ENCODE peak calls at places on chromosomes 13 and 19, in five cellular contexts. One of them, this sample, is unnamed. For H3K4me1 and H3K9me3, the result is how much of the 10 kb centered on the place peaks cover.

GRCh38 chr13:28250542-28250941 is 112.2 kb downstream of the PAN3 start:
- DNase-seq in aorta: no peak
- DNase-seq in PC-3: no peak
- DNase-seq in OCI-LY7: no peak
- DNase-seq in CD4-positive, alpha-beta memory T cell: no peak
- DNase-seq in this sample: no peak

GRCh38 chr13:94710081-94710809 is 2.1 kb downstream of the SOX21 start:
- DNase-seq in OCI-LY7: no peak
- DNase-seq in CD4-positive, alpha-beta memory T cell: no peak
- DNase-seq in aorta: no peak
- DNase-seq in PC-3: peak
- DNase-seq in this sample: no peak

GRCh38 chr13:102873653-102874052 is 27.8 kb downstream of the ERCC5 start:
- DNase-seq in CD4-positive, alpha-beta memory T cell: no peak
- DNase-seq in OCI-LY7: no peak
- DNase-seq in aorta: no peak
- DNase-seq in PC-3: peak
- DNase-seq in this sample: no peak

GRCh38 chr19:45396389-45397260 is 8.2 kb downstream of the PPP1R13L start:
- DNase-seq in OCI-LY7: no peak
- DNase-seq in PC-3: no peak
- DNase-seq in CD4-positive, alpha-beta memory T cell: no peak
- DNase-seq in aorta: no peak
- DNase-seq in this sample: no peak

GRCh38 chr19:50422397-50423278 is 3.9 kb downstream of the SPIB start:
- DNase-seq in aorta: no peak
- DNase-seq in OCI-LY7: peak
- DNase-seq in PC-3: no peak
- DNase-seq in CD4-positive, alpha-beta memory T cell: no peak
- DNase-seq in this sample: no peak

GRCh38 chr13:114004416-114005205 is 30.7 kb upstream of the C13orf46 start:
- DNase-seq in OCI-LY7: no peak
- DNase-seq in PC-3: no peak
- DNase-seq in aorta: peak
- DNase-seq in CD4-positive, alpha-beta memory T cell: no peak
- DNase-seq in this sample: no peak

GRCh38 chr13:26557393-26558073 is at the start of gene WASF3:
- DNase-seq in CD4-positive, alpha-beta memory T cell: no peak
- DNase-seq in OCI-LY7: peak
- DNase-seq in PC-3: peak
- DNase-seq in aorta: peak
- DNase-seq in this sample: peak

GRCh38 chr19:10691883-10692282 is 9.4 kb upstream of the QTRT1 start:
- DNase-seq in PC-3: no peak
- DNase-seq in CD4-positive, alpha-beta memory T cell: no peak
- DNase-seq in aorta: no peak
- DNase-seq in OCI-LY7: no peak
- DNase-seq in this sample: no peak

GRCh38 chr13:30355405-30355741 is 48.0 kb upstream of the KATNAL1 start:
- DNase-seq in CD4-positive, alpha-beta memory T cell: no peak
- DNase-seq in OCI-LY7: peak
- DNase-seq in PC-3: no peak
- DNase-seq in aorta: no peak
- DNase-seq in this sample: no peak

GRCh38 chr13:33639158-33639557 is 178.8 kb upstream of the RFC3 start:
- DNase-seq in aorta: no peak
- DNase-seq in OCI-LY7: no peak
- DNase-seq in CD4-positive, alpha-beta memory T cell: no peak
- DNase-seq in PC-3: no peak
- DNase-seq in this sample: no peak

GRCh38 chr13:32036762-32037161 is 5.2 kb downstream of the FRY start:
- DNase-seq in OCI-LY7: no peak
- DNase-seq in aorta: no peak
- DNase-seq in PC-3: no peak
- DNase-seq in CD4-positive, alpha-beta memory T cell: no peak
- DNase-seq in this sample: no peak

GRCh38 chr13:32038353-32038752 is 6.8 kb downstream of the FRY start:
- DNase-seq in CD4-positive, alpha-beta memory T cell: no peak
- DNase-seq in aorta: no peak
- DNase-seq in PC-3: no peak
- DNase-seq in OCI-LY7: no peak
- DNase-seq in this sample: no peak

GRCh38 chr13:32037471-32037870 is 5.9 kb downstream of the FRY start:
- DNase-seq in CD4-positive, alpha-beta memory T cell: no peak
- DNase-seq in aorta: no peak
- DNase-seq in PC-3: no peak
- DNase-seq in OCI-LY7: no peak
- DNase-seq in this sample: no peak

GRCh38 chr13:32035701-32036100 is 4.1 kb downstream of the FRY start:
- DNase-seq in PC-3: no peak
- DNase-seq in OCI-LY7: no peak
- DNase-seq in aorta: no peak
- DNase-seq in CD4-positive, alpha-beta memory T cell: no peak
- DNase-seq in this sample: no peak

GRCh38 chr13:32036131-32036695 is 4.6 kb downstream of the FRY start:
- DNase-seq in CD4-positive, alpha-beta memory T cell: no peak
- DNase-seq in PC-3: no peak
- DNase-seq in OCI-LY7: no peak
- DNase-seq in aorta: no peak
- DNase-seq in this sample: no peak
- H3K4me1 ChIP-seq in CD4-positive, alpha-beta memory T cell: under half
- H3K4me1 ChIP-seq in PC-3: under half
- H3K4me1 ChIP-seq in OCI-LY7: under half
- H3K4me1 ChIP-seq in aorta: under half
- H3K4me1 ChIP-seq in this sample: under half

GRCh38 chr19:35166100-35167063 is 11.8 kb downstream of the FXYD5 start:
- DNase-seq in OCI-LY7: no peak
- DNase-seq in PC-3: no peak
- DNase-seq in aorta: no peak
- DNase-seq in CD4-positive, alpha-beta memory T cell: no peak
- DNase-seq in this sample: no peak

GRCh38 chr19:35165200-35166058 is 10.9 kb downstream of the FXYD5 start:
- DNase-seq in OCI-LY7: no peak
- DNase-seq in PC-3: no peak
- DNase-seq in CD4-positive, alpha-beta memory T cell: no peak
- DNase-seq in aorta: no peak
- DNase-seq in this sample: no peak

GRCh38 chr19:35168261-35168660 is 13.7 kb downstream of the FXYD5 start:
- DNase-seq in aorta: no peak
- DNase-seq in PC-3: peak
- DNase-seq in CD4-positive, alpha-beta memory T cell: no peak
- DNase-seq in OCI-LY7: no peak
- DNase-seq in this sample: no peak

GRCh38 chr19:35169226-35169995 is 14.9 kb downstream of the FXYD5 start:
- DNase-seq in CD4-positive, alpha-beta memory T cell: no peak
- DNase-seq in PC-3: no peak
- DNase-seq in aorta: no peak
- DNase-seq in OCI-LY7: no peak
- DNase-seq in this sample: no peak

GRCh38 chr19:35167251-35168119 is 12.9 kb downstream of the FXYD5 start:
- DNase-seq in OCI-LY7: no peak
- DNase-seq in PC-3: no peak
- DNase-seq in CD4-positive, alpha-beta memory T cell: peak
- DNase-seq in aorta: no peak
- DNase-seq in this sample: no peak
- H3K27ac ChIP-seq in OCI-LY7: no peak
- H3K27ac ChIP-seq in PC-3: peak
- H3K27ac ChIP-seq in CD4-positive, alpha-beta memory T cell: peak
- H3K27ac ChIP-seq in aorta: no peak
- H3K27ac ChIP-seq in this sample: no peak

GRCh38 chr19:43858174-43858573 is 31.1 kb downstream of the ZNF283 start:
- DNase-seq in OCI-LY7: no peak
- DNase-seq in PC-3: no peak
- DNase-seq in CD4-positive, alpha-beta memory T cell: no peak
- DNase-seq in aorta: no peak
- DNase-seq in this sample: no peak
- H3K9me3 ChIP-seq in OCI-LY7: under half
- H3K9me3 ChIP-seq in PC-3: under half
- H3K9me3 ChIP-seq in CD4-positive, alpha-beta memory T cell: under half
- H3K9me3 ChIP-seq in aorta: under half
- H3K9me3 ChIP-seq in this sample: half or more

DNA sequence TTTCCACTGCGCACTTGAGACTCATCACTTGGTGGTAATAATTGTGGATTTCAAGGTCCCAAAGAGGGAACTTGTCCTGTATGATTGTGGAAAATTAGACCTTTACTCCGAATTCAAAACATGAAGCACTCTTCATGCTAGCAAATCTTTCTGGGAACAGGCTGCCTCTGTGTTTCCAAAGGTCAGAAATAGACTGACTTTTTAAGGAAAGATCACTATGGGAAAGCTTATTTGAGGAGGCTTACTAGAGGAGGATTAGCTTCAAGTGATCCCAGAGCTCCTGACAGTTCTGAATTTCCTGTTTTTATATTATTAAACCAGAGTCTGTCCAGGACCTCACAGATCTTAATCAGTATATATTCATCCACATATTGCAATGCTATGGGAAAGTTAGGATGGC is 5.5 kb downstream of the WDFY2 start:
- DNase-seq in aorta: no peak
- DNase-seq in OCI-LY7: no peak
- DNase-seq in CD4-positive, alpha-beta memory T cell: no peak
- DNase-seq in PC-3: no peak
- DNase-seq in this sample: no peak
- H3K4me1 ChIP-seq in aorta: under half
- H3K4me1 ChIP-seq in OCI-LY7: under half
- H3K4me1 ChIP-seq in CD4-positive, alpha-beta memory T cell: under half
- H3K4me1 ChIP-seq in PC-3: under half
- H3K4me1 ChIP-seq in this sample: under half

GRCh38 chr19:613732-614567 is 19.4 kb downstream of the POLRMT start:
- DNase-seq in PC-3: no peak
- DNase-seq in CD4-positive, alpha-beta memory T cell: no peak
- DNase-seq in aorta: no peak
- DNase-seq in OCI-LY7: no peak
- DNase-seq in this sample: no peak

GRCh38 chr19:610801-611505 is 21.3 kb downstream of the HCN2 start:
- DNase-seq in PC-3: no peak
- DNase-seq in OCI-LY7: peak
- DNase-seq in CD4-positive, alpha-beta memory T cell: peak
- DNase-seq in aorta: no peak
- DNase-seq in this sample: peak

GRCh38 chr19:610071-610800 is 20.6 kb downstream of the HCN2 start:
- DNase-seq in aorta: no peak
- DNase-seq in CD4-positive, alpha-beta memory T cell: peak
- DNase-seq in OCI-LY7: peak
- DNase-seq in PC-3: no peak
- DNase-seq in this sample: no peak

GRCh38 chr19:612941-613340 is 20.4 kb downstream of the POLRMT start:
- DNase-seq in PC-3: no peak
- DNase-seq in OCI-LY7: no peak
- DNase-seq in CD4-positive, alpha-beta memory T cell: no peak
- DNase-seq in aorta: no peak
- DNase-seq in this sample: no peak

DNA sequence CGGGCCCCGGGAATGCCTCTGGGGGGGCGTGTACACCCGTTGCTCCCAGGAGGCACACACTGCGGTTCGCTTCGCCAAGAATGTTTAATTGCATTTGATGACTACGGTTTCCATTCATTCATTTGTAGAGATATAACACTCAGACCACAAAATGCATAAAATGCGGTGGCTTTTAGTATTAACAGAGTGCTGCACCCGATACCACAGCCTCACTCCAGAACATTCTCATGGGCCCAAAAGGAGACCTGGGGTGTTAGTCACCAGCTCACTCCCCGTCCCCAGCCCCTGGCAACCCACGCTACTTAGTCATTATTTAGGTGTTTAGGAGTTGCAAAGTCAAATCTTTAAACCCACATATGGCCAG is 21.8 kb downstream of the HCN2 start:
- DNase-seq in PC-3: peak
- DNase-seq in OCI-LY7: no peak
- DNase-seq in CD4-positive, alpha-beta memory T cell: peak
- DNase-seq in aorta: no peak
- DNase-seq in this sample: no peak
- H3K27ac ChIP-seq in PC-3: no peak
- H3K27ac ChIP-seq in OCI-LY7: peak
- H3K27ac ChIP-seq in CD4-positive, alpha-beta memory T cell: peak
- H3K27ac ChIP-seq in aorta: no peak
- H3K27ac ChIP-seq in this sample: peak

GRCh38 chr13:88726075-88726474 is 1054.9 kb downstream of the SLITRK5 start:
- DNase-seq in OCI-LY7: no peak
- DNase-seq in aorta: peak
- DNase-seq in CD4-positive, alpha-beta memory T cell: no peak
- DNase-seq in PC-3: no peak
- DNase-seq in this sample: no peak
- H3K9me3 ChIP-seq in OCI-LY7: under half
- H3K9me3 ChIP-seq in aorta: under half
- H3K9me3 ChIP-seq in CD4-positive, alpha-beta memory T cell: under half
- H3K9me3 ChIP-seq in PC-3: under half
- H3K9me3 ChIP-seq in this sample: under half

GRCh38 chr13:42392706-42393572 is 121.0 kb downstream of the AKAP11 start:
- DNase-seq in aorta: no peak
- DNase-seq in OCI-LY7: no peak
- DNase-seq in CD4-positive, alpha-beta memory T cell: peak
- DNase-seq in PC-3: no peak
- DNase-seq in this sample: no peak

GRCh38 chr13:42394361-42395065 is 122.6 kb downstream of the AKAP11 start:
- DNase-seq in OCI-LY7: no peak
- DNase-seq in PC-3: no peak
- DNase-seq in aorta: no peak
- DNase-seq in CD4-positive, alpha-beta memory T cell: no peak
- DNase-seq in this sample: no peak

GRCh38 chr13:42395066-42395821 is 123.3 kb downstream of the AKAP11 start:
- DNase-seq in CD4-positive, alpha-beta memory T cell: no peak
- DNase-seq in PC-3: no peak
- DNase-seq in OCI-LY7: no peak
- DNase-seq in aorta: no peak
- DNase-seq in this sample: no peak

GRCh38 chr13:42392180-42392579 is 120.2 kb downstream of the AKAP11 start:
- DNase-seq in CD4-positive, alpha-beta memory T cell: no peak
- DNase-seq in OCI-LY7: no peak
- DNase-seq in aorta: no peak
- DNase-seq in PC-3: no peak
- DNase-seq in this sample: no peak

DNA sequence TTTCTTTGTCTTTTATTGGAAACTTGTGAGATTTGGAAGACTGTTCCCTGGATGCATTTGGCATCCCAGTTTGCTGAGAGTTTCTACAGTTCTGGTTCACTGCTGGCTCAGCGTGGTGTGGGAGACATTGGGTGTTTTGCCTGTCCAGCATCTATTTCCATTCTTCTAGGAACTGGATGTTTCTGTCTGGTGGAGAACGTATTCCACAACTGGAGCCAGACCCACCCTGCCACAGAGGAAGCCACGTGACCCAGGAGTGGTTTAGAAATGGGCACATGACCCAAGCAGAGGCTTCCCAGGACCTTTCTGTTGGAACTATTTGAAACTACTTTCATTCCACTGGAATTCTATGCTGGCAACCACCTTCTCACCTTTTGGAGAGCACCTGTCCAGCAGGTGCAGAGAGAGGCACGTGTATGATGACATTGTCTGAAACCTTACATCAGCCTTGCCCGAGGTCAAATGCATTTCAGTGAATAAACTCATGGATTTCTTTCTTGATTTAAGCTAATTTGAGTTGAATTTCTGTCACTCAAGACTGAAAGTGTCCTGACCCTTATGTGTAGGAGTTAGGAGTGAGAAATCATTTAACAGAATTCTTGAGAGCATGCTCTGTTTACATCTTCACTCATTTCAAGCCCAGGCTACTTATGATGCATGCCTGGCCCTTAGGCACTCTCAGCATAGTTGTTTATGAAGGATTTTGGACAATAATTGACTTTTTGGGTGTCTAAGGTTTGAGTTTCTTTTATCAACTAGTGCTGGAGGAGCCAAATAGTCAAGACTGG is 121.8 kb downstream of the AKAP11 start:
- DNase-seq in CD4-positive, alpha-beta memory T cell: no peak
- DNase-seq in OCI-LY7: no peak
- DNase-seq in PC-3: no peak
- DNase-seq in aorta: no peak
- DNase-seq in this sample: no peak
- H3K4me1 ChIP-seq in CD4-positive, alpha-beta memory T cell: half or more
- H3K4me1 ChIP-seq in OCI-LY7: under half
- H3K4me1 ChIP-seq in PC-3: under half
- H3K4me1 ChIP-seq in aorta: under half
- H3K4me1 ChIP-seq in this sample: under half